ENCODE peak calls at places on chromosomes 5 and 9, in seven cellular contexts. X is stimulated activated CD8-positive, alpha-beta memory T cell treated with anti-CD3 and anti-CD28 coated beads, Interleukin-12 subunit alpha, Interleukin-12 subunit beta, amount 100 ng/mL, for 1 hour; K is COR-L47; I is amygdala; E is KBM-7; R is glomerular endothelial cell; Z is HTR-8/SVneo. T is an unnamed sample.

GRCh38 chr9:107283621-107284616 is 840 bp downstream of the RAD23B start:
- DNase-seq in Z (peak; percentile 60), I (peak; percentile 30), R (no peak), X (peak; percentile 21), K (peak; percentile 70), E (peak; percentile 83), T (peak; percentile 85)

GRCh38 chr5:150654181-150654580 is 6.9 kb upstream of the MYOZ3 start:
- DNase-seq in K (no peak), I (no peak), R (no peak), X (no peak), E (no peak), Z (no peak), T (no peak)

GRCh38 chr5:123265551-123265950 is 157.7 kb downstream of the CEP120 start:
- DNase-seq in X (no peak), R (no peak), Z (no peak), I (no peak), K (no peak), E (no peak), T (no peak)

GRCh38 chr5:127031147-127031862 is 947 bp upstream of the MARCHF3 start:
- DNase-seq in X (no peak), E (no peak), K (no peak), I (no peak), Z (peak; percentile 3), R (no peak), T (no peak)

GRCh38 chr5:99815-100214 is 7.8 kb downstream of the PLEKHG4B start:
- DNase-seq in Z (no peak), K (no peak), I (no peak), R (no peak), X (no peak), E (no peak), T (no peak)

GRCh38 chr5:172659909-172660628 is 19.0 kb downstream of the NEURL1B start:
- DNase-seq in K (no peak), X (no peak), E (peak; percentile 64), Z (peak; percentile 89), R (no peak), I (peak; percentile 82), T (peak; percentile 53)

GRCh38 chr5:150317048-150318003 is 14.6 kb upstream of the ARSI start:
- DNase-seq in R (peak; percentile 27), I (no peak), X (no peak), Z (peak; percentile 95), K (no peak), E (no peak), T (peak; percentile 100)

GRCh38 chr5:131164161-131164930 is 710 bp downstream of the HINT1 start:
- DNase-seq in X (peak; percentile 54), E (peak; percentile 76), Z (peak; percentile 59), R (no peak), K (peak; percentile 37), I (peak; percentile 58), T (peak; percentile 82)

GRCh38 chr9:84169240-84169639 is 171.3 kb downstream of the SLC28A3 start:
- DNase-seq in K (no peak), X (no peak), E (no peak), I (no peak), R (no peak), Z (no peak), T (peak; percentile 66)

GRCh38 chr9:93123561-93124283 is 10.3 kb downstream of the NINJ1 start:
- DNase-seq in R (no peak), K (no peak), X (no peak), Z (no peak), I (no peak), E (no peak), T (no peak)

GRCh38 chr5:160959804-160960203 is 107.8 kb upstream of the ATP10B start:
- DNase-seq in X (no peak), K (no peak), Z (no peak), R (no peak), I (no peak), E (no peak), T (peak; percentile 53)

GRCh38 chr9:35798658-35799366 is 7.4 kb downstream of the NPR2 start:
- DNase-seq in Z (no peak), I (no peak), K (no peak), E (no peak), R (no peak), X (no peak), T (peak; percentile 56)

GRCh38 chr9:127847155-127847463 is 7.3 kb downstream of the ENG start:
- DNase-seq in R (no peak), Z (no peak), X (no peak), E (no peak), I (no peak), K (no peak), T (peak; percentile 68)

GRCh38 chr5:176916337-176916736 is 17.2 kb upstream of the HK3 start:
- DNase-seq in E (no peak), Z (no peak), I (no peak), R (no peak), X (no peak), K (no peak), T (no peak)

GRCh38 chr5:43208658-43209057 is 16.6 kb downstream of the NIM1K start:
- DNase-seq in X (no peak), R (no peak), I (no peak), Z (no peak), E (no peak), K (no peak), T (no peak)

GRCh38 chr5:170623576-170624181 is 119.9 kb downstream of the KCNIP1 start:
- DNase-seq in X (no peak), E (peak; percentile 42), I (peak; percentile 23), K (peak; percentile 44), Z (peak; percentile 54), R (no peak), T (peak; percentile 66)

GRCh38 chr5:131575660-131576227 is 59.3 kb downstream of the RAPGEF6 start:
- DNase-seq in Z (no peak), E (no peak), I (no peak), X (no peak), R (no peak), K (no peak), T (no peak)

GRCh38 chr5:141604318-141604717 is 14.5 kb downstream of the DIAPH1 start:
- DNase-seq in Z (peak; percentile 81), E (peak; percentile 78), K (no peak), R (no peak), I (no peak), X (no peak), T (peak; percentile 91)

GRCh38 chr5:89967806-89968444 is 441.6 kb downstream of the CETN3 start:
- DNase-seq in X (no peak), Z (no peak), R (no peak), E (peak; percentile 70), K (no peak), I (no peak), T (no peak)

GRCh38 chr9:21796768-21797167 is 5.7 kb upstream of the MTAP start:
- DNase-seq in X (no peak), Z (no peak), R (no peak), E (no peak), K (no peak), I (no peak), T (no peak)

GRCh38 chr5:164581889-164582288 is 1076.5 kb downstream of the MAT2B start:
- DNase-seq in K (no peak), X (no peak), R (no peak), Z (no peak), E (no peak), I (no peak), T (no peak)

GRCh38 chr5:103519550-103519949 is 43.0 kb downstream of the NUDT12 start:
- DNase-seq in Z (no peak), X (no peak), R (no peak), K (no peak), E (peak; percentile 11), I (no peak), T (no peak)

GRCh38 chr9:14888272-14888671 is 22.0 kb downstream of the FREM1 start:
- DNase-seq in Z (no peak), R (no peak), E (no peak), X (no peak), I (no peak), K (no peak), T (no peak)

GRCh38 chr5:136053336-136054121 is 24.7 kb downstream of the TGFBI start:
- DNase-seq in K (no peak), I (no peak), E (no peak), Z (peak; percentile 90), R (no peak), X (no peak), T (peak; percentile 98)

GRCh38 chr5:140266471-140267200 is 36.3 kb downstream of the PFDN1 start:
- DNase-seq in R (no peak), X (no peak), Z (no peak), E (no peak), K (no peak), I (no peak), T (no peak)

GRCh38 chr9:20659474-20659962 is 24.5 kb upstream of the FOCAD start:
- DNase-seq in X (no peak), R (no peak), E (no peak), Z (no peak), K (no peak), I (no peak), T (no peak)

GRCh38 chr9:37575511-37575914 is 667 bp downstream of the FBXO10 start:
- DNase-seq in I (no peak), E (no peak), K (no peak), Z (no peak), X (no peak), R (no peak), T (no peak)

GRCh38 chr9:124839612-124840299 is 13.5 kb upstream of the WDR38 start:
- DNase-seq in E (no peak), K (peak; percentile 72), Z (no peak), R (no peak), I (no peak), X (no peak), T (peak; percentile 24)

T was measured in MG63.